ENCODE peak calls at places on chromosomes 11 and 22, in five cellular contexts. S is HCT116, L is PC-3, C is H1, X is fibroblast of lung. P is an unnamed sample.

GRCh38 chr11:64239662-64240466 is 1.0 kb upstream of the FKBP2 start:
- DNase-seq in S (no peak), L (no peak), C (no peak), X (no peak), P (no peak)

GRCh38 chr22:24434472-24435322 is 7.3 kb downstream of the ADORA2A start:
- DNase-seq in S (no peak), L (no peak), C (no peak), X (no peak), P (peak; percentile 88)

GRCh38 chr11:12540075-12540685 is 134.0 kb upstream of the TEAD1 start:
- DNase-seq in S (peak; percentile 10), L (peak; percentile 27), C (no peak), X (peak; percentile 64), P (no peak)

GRCh38 chr11:133827556-133827955 is 17.8 kb downstream of the SPATA19 start:
- DNase-seq in S (no peak), L (no peak), C (no peak), X (no peak), P (no peak)

GRCh38 chr11:70526116-70527045 is 128.1 kb downstream of the CTTN start:
- DNase-seq in S (no peak), L (no peak), C (no peak), X (no peak), P (no peak)

GRCh38 chr22:47092896-47093311 is 330.5 kb downstream of the TBC1D22A start:
- DNase-seq in S (no peak), L (no peak), C (no peak), X (peak; percentile 70), P (no peak)

GRCh38 chr11:75565221-75565814 is 3.3 kb downstream of the SERPINH1 start:
- DNase-seq in S (no peak), L (peak; percentile 77), C (no peak), X (peak; percentile 67), P (no peak)

GRCh38 chr11:134034496-134035381 is 34.1 kb upstream of the JAM3 start:
- DNase-seq in S (no peak), L (peak; percentile 17), C (no peak), X (no peak), P (peak; percentile 32)

GRCh38 chr22:29609139-29609538 is 5.7 kb downstream of the NF2 start:
- DNase-seq in S (no peak), L (peak; percentile 44), C (no peak), X (no peak), P (no peak)

GRCh38 chr11:48116437-48116836 is 100.2 kb upstream of the OR4B1 start:
- DNase-seq in S (no peak), L (no peak), C (no peak), X (no peak), P (no peak)

GRCh38 chr11:61888043-61888442 is 3.3 kb downstream of the FADS3 start:
- DNase-seq in S (no peak), L (peak; percentile 47), C (no peak), X (peak; percentile 86), P (no peak)

GRCh38 chr11:130216591-130217132 is 57.1 kb downstream of the ST14 start:
- DNase-seq in S (no peak), L (no peak), C (no peak), X (no peak), P (no peak)

GRCh38 chr11:69524991-69525411 is 43.5 kb downstream of the LINC01488 start:
- DNase-seq in S (no peak), L (no peak), C (no peak), X (no peak), P (no peak)

GRCh38 chr22:20433191-20433590 is 4.4 kb downstream of the SCARF2 start:
- DNase-seq in S (no peak), L (no peak), C (no peak), X (no peak), P (no peak)

GRCh38 chr11:82796970-82797594 is 63.4 kb upstream of the FAM181B start:
- DNase-seq in S (no peak), L (no peak), C (no peak), X (no peak), P (no peak)

GRCh38 chr11:17183836-17184235 is 23.9 kb downstream of the PIK3C2A start:
- DNase-seq in S (no peak), L (no peak), C (no peak), X (no peak), P (no peak)

GRCh38 chr22:30614268-30614667 is 7.3 kb downstream of the TCN2 start:
- DNase-seq in S (no peak), L (no peak), C (no peak), X (no peak), P (no peak)

GRCh38 chr11:32255876-32256275 is 165.0 kb downstream of the RCN1 start:
- DNase-seq in S (no peak), L (no peak), C (no peak), X (peak; percentile 48), P (no peak)

GRCh38 chr22:37063436-37064420 is 12.2 kb downstream of the KCTD17 start:
- DNase-seq in S (no peak), L (peak; percentile 15), C (no peak), X (no peak), P (peak; percentile 23)

GRCh38 chr22:29481265-29482000 is 1.4 kb downstream of the NEFH start:
- DNase-seq in S (no peak), L (no peak), C (no peak), X (peak; percentile 41), P (no peak)

GRCh38 chr22:36084717-36085116 is 56.1 kb upstream of the RBFOX2 start:
- DNase-seq in S (no peak), L (no peak), C (no peak), X (no peak), P (no peak)

GRCh38 chr11:83663984-83664383 is 377.8 kb upstream of the CCDC90B start:
- DNase-seq in S (no peak), L (no peak), C (no peak), X (no peak), P (no peak)

GRCh38 chr11:130865091-130865771 is 51.0 kb downstream of the SNX19 start:
- DNase-seq in S (no peak), L (no peak), C (no peak), X (no peak), P (no peak)

GRCh38 chr22:45743687-45744086 is 72.1 kb downstream of the ATXN10 start:
- DNase-seq in S (no peak), L (peak; percentile 88), C (no peak), X (no peak), P (no peak)

GRCh38 chr11:115333106-115333505 is 171.1 kb downstream of the CADM1 start:
- DNase-seq in S (no peak), L (no peak), C (no peak), X (no peak), P (no peak)

GRCh38 chr22:25643232-25644000 is 78.9 kb downstream of the GRK3 start:
- DNase-seq in S (no peak), L (no peak), C (no peak), X (no peak), P (no peak)

GRCh38 chr11:17552041-17552355 is 4.9 kb downstream of the OTOG start:
- DNase-seq in S (no peak), L (no peak), C (no peak), X (no peak), P (no peak)

GRCh38 chr22:43218786-43219185 is 31.9 kb upstream of the TTLL12 start:
- DNase-seq in S (no peak), L (peak; percentile 3), C (no peak), X (no peak), P (no peak)

GRCh38 chr11:121356357-121356756 is 63.8 kb downstream of the SC5D start:
- DNase-seq in S (no peak), L (no peak), C (no peak), X (no peak), P (no peak)

GRCh38 chr11:62004473-62004872 is 37.0 kb upstream of the FTH1 start:
- DNase-seq in S (no peak), L (peak; percentile 38), C (no peak), X (peak; percentile 78), P (no peak)

GRCh38 chr11:109750964-109751363 is 329.0 kb downstream of the C11orf87 start:
- DNase-seq in S (no peak), L (no peak), C (no peak), X (no peak), P (no peak)

GRCh38 chr22:38707346-38707745 is 1.6 kb downstream of the GTPBP1 start:
- DNase-seq in S (no peak), L (peak; percentile 82), C (no peak), X (peak; percentile 22), P (no peak)

GRCh38 chr22:38706885-38707180 is 1.1 kb downstream of the GTPBP1 start:
- DNase-seq in S (no peak), L (peak; percentile 7), C (no peak), X (no peak), P (no peak)

GRCh38 chr22:38705235-38706100 is at the start of gene GTPBP1:
- DNase-seq in S (peak; percentile 100), L (peak; percentile 98), C (peak; percentile 99), X (peak; percentile 100), P (peak; percentile 99)

GRCh38 chr22:38704568-38705234 is 1.0 kb upstream of the GTPBP1 start:
- DNase-seq in S (no peak), L (no peak), C (no peak), X (no peak), P (no peak)

DNA sequence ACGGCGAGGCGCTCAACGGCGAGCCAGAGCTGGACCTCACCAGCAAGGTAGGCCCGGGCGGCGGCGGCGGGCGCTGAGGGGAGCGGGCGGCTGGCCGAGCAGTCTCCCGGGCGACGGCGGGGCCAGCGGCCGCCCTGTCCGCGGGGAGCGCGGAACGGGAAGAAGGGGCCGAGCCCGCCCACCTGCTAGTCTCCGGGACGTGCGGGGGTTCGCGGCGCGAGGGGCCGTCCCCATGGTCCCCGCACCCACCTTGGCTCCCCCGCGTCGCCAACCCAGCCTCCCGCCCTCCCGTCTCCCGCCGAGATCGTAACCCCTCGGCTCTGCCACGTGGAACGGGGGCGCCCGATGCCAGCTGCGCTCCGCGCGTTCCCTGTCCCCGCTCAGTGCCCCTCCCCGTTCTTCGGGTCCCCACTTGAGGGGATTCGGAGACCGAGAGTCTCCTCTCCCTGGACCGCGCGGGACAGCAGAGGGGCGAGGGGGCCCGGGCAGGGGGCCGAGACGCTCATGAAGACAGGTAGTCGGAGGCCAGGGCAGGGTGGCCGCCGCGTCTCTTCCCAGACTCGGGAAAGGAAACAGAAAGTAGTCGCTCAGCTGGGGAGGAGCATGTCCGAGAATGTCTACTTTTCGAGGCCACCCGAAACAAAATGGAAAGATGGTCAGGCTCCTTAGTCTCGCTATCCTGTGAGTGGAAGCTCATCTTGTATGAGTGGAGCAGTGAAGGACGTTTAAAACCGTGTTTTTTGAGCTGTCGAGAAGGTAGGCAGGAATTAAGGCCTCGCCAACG is 549 bp downstream of the GTPBP1 start:
- DNase-seq in S (no peak), L (no peak), C (no peak), X (peak; percentile 45), P (peak; percentile 54)
- H3K4me1 ChIP-seq in S (peaks cover 43% of the 10 kb centered on the region), L (peaks cover 41% of the 10 kb centered on the region), C (peaks cover 15% of the 10 kb centered on the region), X (peaks cover 9% of the 10 kb centered on the region), P (peaks cover 45% of the 10 kb centered on the region)

DNA sequence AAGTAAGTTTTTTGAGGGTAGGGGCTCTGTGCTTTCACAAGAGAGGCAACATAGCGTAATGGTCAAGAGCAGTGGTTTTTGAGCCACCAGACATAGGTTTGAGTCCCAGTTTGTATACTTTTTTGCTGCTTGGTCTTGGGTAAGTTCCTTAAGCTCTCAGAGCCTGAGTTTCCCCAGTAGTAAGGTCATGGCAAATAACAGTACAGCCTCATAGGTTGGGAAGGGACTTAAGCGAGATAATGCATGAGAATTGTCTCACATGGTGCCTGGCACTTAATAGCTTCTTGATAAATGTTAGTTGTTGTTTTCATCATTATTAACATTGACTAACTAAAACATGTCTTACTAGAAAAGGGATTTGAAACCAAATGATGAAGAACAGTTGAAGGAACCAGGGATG is 83.1 kb downstream of the ARFGAP2 start:
- DNase-seq in S (no peak), L (no peak), C (no peak), X (no peak), P (no peak)
- H3K4me2 ChIP-seq in S (no peak overlapping the region), L (no peak overlapping the region), C (no peak overlapping the region), X (no peak overlapping the region), P (no peak overlapping the region)

GRCh38 chr11:117479372-117479771 is 151.7 kb downstream of the CEP164 start:
- DNase-seq in S (peak; percentile 10), L (no peak), C (no peak), X (no peak), P (peak; percentile 22)
- TF ChIP-seq CTCF in S (peak; percentile 26), L (peak; percentile 49), C (peak; percentile 60), X (no peak), P (peak; percentile 48)

GRCh38 chr11:65419773-65420481 is 2.7 kb upstream of the NEAT1 start:
- DNase-seq in S (peak; percentile 77), L (peak; percentile 91), C (no peak), X (peak; percentile 97), P (peak; percentile 83)
- H3K4me1 ChIP-seq in S (peaks cover 94% of the 10 kb centered on the region), L (peaks cover 53% of the 10 kb centered on the region), C (peaks cover 52% of the 10 kb centered on the region), X (peaks cover 39% of the 10 kb centered on the region), P (peaks cover 63% of the 10 kb centered on the region)

P was measured in DND-41.